ENCODE peak calls at places on chromosomes 16 and 17, in seven cellular contexts. S is PC-3, L is neural progenitor cell, D is GM23338, R is GM23248, Z is hepatocyte, B is MM.1S. V is an unnamed sample. For H3K4me1, the result is how much of the 10 kb centered on the place peaks cover.

GRCh38 chr17:61280338-61280737 is 119.3 kb upstream of the TBX2 start:
- DNase-seq in B (no peak), R (peak), D (no peak), Z (no peak), L (no peak), S (no peak), V (no peak)

GRCh38 chr17:58710948-58711552 is 18.6 kb downstream of the RAD51C start:
- DNase-seq in B (peak), R (peak), Z (peak), D (peak), S (peak), L (peak), V (peak)

GRCh38 chr16:15616475-15616874 is 26.5 kb downstream of the MARF1 start:
- DNase-seq in Z (no peak), R (no peak), D (no peak), L (no peak), S (no peak), B (no peak), V (no peak)

GRCh38 chr16:86031141-86031678 is 132.2 kb downstream of the IRF8 start:
- DNase-seq in R (no peak), Z (no peak), D (peak), L (no peak), B (no peak), S (no peak), V (no peak)

GRCh38 chr17:34598161-34598776 is 18.9 kb downstream of the TMEM132E start:
- DNase-seq in L (peak), R (no peak), D (peak), Z (no peak), B (no peak), S (no peak), V (no peak)

GRCh38 chr17:13600475-13601316 is 1.0 kb downstream of the HS3ST3A1 start:
- DNase-seq in L (peak), Z (peak), S (no peak), B (no peak), R (peak), D (peak), V (no peak)

GRCh38 chr17:8153550-8153956 is 1.3 kb upstream of the PER1 start:
- DNase-seq in L (peak), R (peak), Z (peak), B (no peak), D (peak), S (peak), V (no peak)

GRCh38 chr16:12837756-12838155 is 34.1 kb upstream of the CPPED1 start:
- DNase-seq in L (no peak), Z (no peak), D (no peak), B (no peak), S (no peak), R (no peak), V (no peak)

GRCh38 chr16:4570688-4571321 is 14.7 kb downstream of the C16orf96 start:
- DNase-seq in Z (no peak), S (no peak), R (no peak), B (no peak), D (peak), L (peak), V (no peak)

GRCh38 chr16:9677301-9677653 is 505.0 kb downstream of the GRIN2A start:
- DNase-seq in Z (no peak), R (no peak), D (peak), L (no peak), B (no peak), S (no peak), V (no peak)

GRCh38 chr16:56286819-56287218 is 95.5 kb downstream of the GNAO1 start:
- DNase-seq in B (no peak), Z (no peak), S (no peak), D (no peak), R (peak), L (no peak), V (no peak)

GRCh38 chr17:75950850-75951554 is 10.2 kb upstream of the FBF1 start:
- DNase-seq in R (peak), Z (no peak), D (no peak), L (no peak), S (no peak), B (no peak), V (no peak)

GRCh38 chr17:7834554-7834890 is 505 bp downstream of the KDM6B start:
- DNase-seq in R (peak), S (no peak), B (peak), D (peak), Z (peak), L (no peak), V (no peak)

GRCh38 chr16:67563708-67564468 is 1.6 kb downstream of the CTCF start:
- DNase-seq in B (peak), S (peak), L (peak), Z (peak), D (peak), R (peak), V (peak)

GRCh38 chr16:2974319-2975056 is 5.3 kb downstream of the PAQR4 start:
- DNase-seq in Z (no peak), S (no peak), D (no peak), R (no peak), L (no peak), B (no peak), V (no peak)

GRCh38 chr16:1181715-1182671 is 29.1 kb downstream of the CACNA1H start:
- DNase-seq in B (no peak), S (peak), R (peak), D (no peak), Z (peak), L (peak), V (no peak)

GRCh38 chr17:50803676-50804075 is 31.7 kb upstream of the WFIKKN2 start:
- DNase-seq in D (no peak), L (no peak), B (no peak), S (no peak), R (no peak), Z (no peak), V (no peak)

GRCh38 chr17:40331743-40332641 is 23.0 kb downstream of the RARA start:
- DNase-seq in Z (peak), S (no peak), L (no peak), R (peak), B (no peak), D (no peak), V (no peak)

GRCh38 chr16:4263504-4264436 is 9.1 kb downstream of the TFAP4 start:
- DNase-seq in Z (peak), D (peak), L (peak), R (peak), B (no peak), S (no peak), V (peak)

GRCh38 chr16:54657058-54657708 is 273.5 kb upstream of the IRX5 start:
- DNase-seq in D (peak), Z (peak), R (peak), L (no peak), B (no peak), S (peak), V (no peak)

GRCh38 chr16:89759742-89760366 is 38.5 kb downstream of the ZNF276 start:
- DNase-seq in S (no peak), L (no peak), D (peak), B (no peak), Z (no peak), R (no peak), V (no peak)

GRCh38 chr17:83083368-83084201 is 4.2 kb downstream of the METRNL start:
- DNase-seq in Z (peak), S (peak), D (peak), B (no peak), L (no peak), R (peak), V (no peak)

GRCh38 chr17:67528751-67529436 is 151.8 kb downstream of the PITPNC1 start:
- DNase-seq in B (no peak), L (peak), D (peak), S (peak), Z (peak), R (peak), V (no peak)

GRCh38 chr17:296906-297690 is 55.5 kb downstream of the RPH3AL start:
- DNase-seq in R (no peak), D (no peak), S (no peak), L (no peak), B (no peak), Z (no peak), V (no peak)

GRCh38 chr17:13031718-13032350 is 14.0 kb upstream of the ELAC2 start:
- DNase-seq in L (peak), B (peak), S (peak), D (peak), Z (peak), R (peak), V (peak)

GRCh38 chr17:67069591-67070136 is 25.3 kb downstream of the CACNG1 start:
- DNase-seq in D (no peak), L (no peak), S (no peak), B (no peak), R (no peak), Z (no peak), V (no peak)

GRCh38 chr16:10878644-10879498 is 1.9 kb downstream of the CIITA start:
- DNase-seq in L (peak), R (peak), S (peak), D (peak), B (peak), Z (peak), V (peak)
- TF ChIP-seq EZH2phosphoT487 in L (peak), R (no peak), S (no peak), D (no peak), B (no peak), Z (no peak), V (no peak)

GRCh38 chr17:38604479-38605229 is 1.1 kb downstream of the SRCIN1 start:
- DNase-seq in Z (peak), R (peak), B (peak), D (peak), L (peak), S (no peak), V (peak)
- H3K4me1 ChIP-seq in Z (under half), R (under half), B (under half), D (half or more), L (half or more), S (under half), V (under half)

GRCh38 chr16:87930456-87930855 is 5.9 kb downstream of the CA5A start:
- DNase-seq in L (no peak), Z (no peak), R (peak), D (peak), B (no peak), S (no peak), V (peak)
- TF ChIP-seq EZH2phosphoT487 in L (no peak), Z (no peak), R (no peak), D (no peak), B (no peak), S (no peak), V (no peak)

DNA sequence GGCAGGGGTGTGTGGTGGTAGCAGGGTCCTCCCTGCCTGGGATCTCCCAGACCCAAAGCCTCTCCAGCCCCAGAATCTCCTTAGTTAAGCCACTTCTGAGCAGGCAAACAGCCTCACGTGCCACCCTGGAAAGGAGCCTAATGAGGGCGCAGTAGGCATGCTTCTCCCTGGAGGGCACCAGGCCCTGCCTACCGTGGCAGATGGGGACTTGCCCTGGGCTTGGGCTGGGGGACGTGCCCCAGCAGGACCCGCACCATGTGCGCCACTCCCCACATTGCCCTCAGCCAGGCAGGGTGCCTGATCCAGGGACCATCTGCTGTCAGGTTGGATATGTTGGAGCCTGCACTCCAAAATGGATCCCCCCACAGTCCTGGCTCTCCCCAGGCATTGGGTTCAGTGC is 14.2 kb downstream of the FAM83G start:
- DNase-seq in B (no peak), D (no peak), Z (no peak), R (no peak), S (no peak), L (no peak), V (no peak)
- H3K4me1 ChIP-seq in B (under half), D (under half), Z (under half), R (under half), S (under half), L (under half), V (under half)

GRCh38 chr17:42775534-42776098 is 2.4 kb downstream of the VPS25 start:
- DNase-seq in B (peak), R (peak), D (no peak), Z (no peak), L (no peak), S (no peak), V (no peak)
- TF ChIP-seq EZH2phosphoT487 in B (no peak), R (no peak), D (no peak), Z (no peak), L (no peak), S (no peak), V (no peak)

GRCh38 chr17:42334667-42335066 is 46.4 kb downstream of the STAT5A start:
- DNase-seq in Z (no peak), B (no peak), D (no peak), R (peak), S (no peak), L (no peak), V (no peak)

GRCh38 chr17:42325026-42325425 is 36.7 kb downstream of the STAT5A start:
- DNase-seq in D (no peak), Z (peak), L (no peak), S (no peak), R (peak), B (no peak), V (no peak)

GRCh38 chr17:42333053-42333452 is 44.8 kb downstream of the STAT5A start:
- DNase-seq in L (no peak), R (no peak), D (no peak), B (peak), S (no peak), Z (no peak), V (no peak)

GRCh38 chr17:42323268-42323773 is 35.0 kb downstream of the STAT5A start:
- DNase-seq in R (no peak), Z (no peak), L (no peak), S (no peak), B (no peak), D (no peak), V (no peak)

DNA sequence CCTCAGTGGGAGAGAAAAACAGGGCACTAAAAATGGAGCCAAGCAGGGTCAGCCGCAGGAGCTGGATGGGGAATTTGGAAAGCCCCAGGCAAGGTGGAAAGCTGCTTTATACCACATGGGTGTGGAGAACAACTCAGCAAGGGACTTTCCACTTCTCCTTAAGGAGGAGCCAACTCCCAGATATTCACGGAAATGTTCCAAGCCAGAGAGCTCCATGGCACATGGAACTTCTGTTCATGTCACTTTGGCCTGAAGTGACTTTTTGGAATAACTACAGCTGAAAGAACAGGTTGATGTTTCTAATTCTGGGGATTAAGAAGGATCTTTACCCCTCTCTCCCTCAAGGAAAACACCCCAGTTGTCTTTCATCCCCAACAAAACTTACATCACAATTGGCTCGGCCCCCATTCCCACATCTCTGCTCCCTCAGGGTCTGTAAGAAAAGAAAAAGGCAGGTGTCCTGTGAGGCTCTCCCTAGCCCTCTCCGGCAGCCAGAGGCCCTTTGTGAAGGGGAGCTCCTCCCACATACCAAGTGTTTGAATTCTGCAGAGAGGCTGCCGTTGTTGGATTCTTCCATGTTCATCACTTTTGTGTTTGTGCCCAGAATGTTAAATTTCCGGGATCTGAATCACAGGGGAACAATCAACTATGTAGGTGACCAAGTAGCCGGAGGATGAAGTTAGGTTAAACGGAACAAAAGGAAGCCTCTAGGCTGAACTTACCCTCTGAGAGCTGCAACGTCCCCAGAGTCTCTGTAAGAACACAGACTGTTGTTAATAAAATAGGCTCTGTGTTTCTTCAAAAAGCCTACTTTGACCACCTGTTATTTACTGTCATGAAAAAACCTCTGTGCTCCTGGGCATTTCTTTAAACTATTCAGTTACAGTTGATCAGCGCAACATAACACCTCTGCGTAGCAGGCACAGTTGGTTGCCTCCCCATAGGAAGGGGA is 41.0 kb downstream of the STAT5A start:
- DNase-seq in S (no peak), R (peak), L (peak), Z (no peak), D (peak), B (no peak), V (no peak)
- H3K4me1 ChIP-seq in S (under half), R (under half), L (under half), Z (under half), D (under half), B (under half), V (under half)

GRCh38 chr16:73056911-73057310 is 9.0 kb upstream of the ZFHX3 start:
- DNase-seq in S (peak), L (no peak), Z (peak), B (no peak), D (peak), R (no peak), V (no peak)
- TF ChIP-seq EZH2phosphoT487 in S (no peak), L (no peak), Z (no peak), B (no peak), D (no peak), R (no peak), V (no peak)

DNA sequence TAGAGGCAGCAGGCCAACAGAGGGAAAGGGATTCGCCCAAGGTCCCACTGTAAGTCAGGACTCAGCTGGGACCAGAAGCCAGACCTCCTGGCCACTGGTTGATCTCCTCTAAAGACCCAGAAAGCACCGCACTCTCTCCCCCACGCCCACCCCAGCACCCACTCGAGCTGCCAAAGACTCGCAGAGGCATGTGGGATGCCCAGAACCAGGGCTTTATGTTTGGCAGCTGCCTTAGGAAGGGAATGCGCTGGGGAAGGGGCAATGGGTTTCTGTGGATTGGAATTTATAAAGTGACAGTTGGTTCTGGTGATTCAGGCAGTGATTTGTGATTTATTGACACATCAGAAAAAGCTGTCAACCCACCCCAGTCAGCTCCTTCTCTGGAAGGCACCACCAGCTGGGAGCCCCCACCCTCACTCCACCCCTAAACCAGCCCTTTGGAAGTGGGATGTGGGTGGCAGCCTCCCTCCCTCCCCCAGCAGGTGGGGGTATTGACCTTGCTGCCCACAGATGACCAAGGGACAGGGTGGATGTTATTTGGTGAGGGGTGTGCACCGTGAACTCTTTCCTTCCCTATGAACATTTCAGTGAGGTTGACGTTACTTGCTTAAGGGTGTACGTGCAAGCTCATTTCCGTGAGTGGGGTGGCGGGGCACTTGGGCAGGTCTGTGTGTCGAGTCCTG is 76.6 kb upstream of the DNAJA2 start:
- DNase-seq in S (no peak), D (no peak), L (no peak), Z (no peak), R (no peak), B (no peak), V (no peak)
- H3K4me1 ChIP-seq in S (under half), D (under half), L (under half), Z (under half), R (under half), B (under half), V (under half)

GRCh38 chr16:57479422-57480126 is 6.7 kb downstream of the DOK4 start:
- DNase-seq in B (no peak), Z (peak), L (peak), D (peak), R (peak), S (no peak), V (no peak)

GRCh38 chr16:57479043-57479421 is 7.3 kb downstream of the DOK4 start:
- DNase-seq in B (no peak), D (no peak), S (no peak), R (peak), Z (no peak), L (no peak), V (no peak)

GRCh38 chr16:57481421-57481820 is 4.9 kb downstream of the DOK4 start:
- DNase-seq in R (no peak), Z (no peak), L (no peak), D (no peak), B (no peak), S (no peak), V (no peak)

GRCh38 chr16:57480127-57480753 is 6.1 kb downstream of the DOK4 start:
- DNase-seq in S (no peak), D (no peak), Z (peak), L (no peak), R (peak), B (no peak), V (no peak)

DNA sequence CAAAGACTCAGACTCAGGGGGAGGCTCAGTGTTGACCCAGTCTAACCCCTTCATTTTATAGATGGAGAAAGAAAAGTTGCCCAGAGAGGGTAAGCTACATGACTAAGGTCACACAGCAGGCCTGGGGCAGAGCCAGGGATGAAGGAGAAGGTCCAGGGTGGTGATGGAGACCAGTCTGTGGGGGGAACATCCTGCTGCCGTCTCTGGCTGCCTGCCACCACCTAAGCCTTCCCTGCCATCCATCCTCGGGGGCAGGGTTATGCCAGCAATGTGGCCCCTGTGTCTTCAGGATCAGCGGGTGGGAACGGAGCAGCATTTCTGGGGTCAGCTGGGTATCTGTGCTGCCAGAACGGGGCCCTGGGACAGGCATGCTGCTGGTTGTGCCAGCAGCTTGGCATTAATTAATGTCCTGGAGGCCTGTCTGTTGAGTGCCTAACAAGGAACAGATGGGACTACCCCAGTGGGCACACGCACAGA is 5.5 kb downstream of the DOK4 start:
- DNase-seq in R (no peak), B (no peak), S (no peak), D (no peak), Z (no peak), L (no peak), V (no peak)
- TF ChIP-seq EZH2phosphoT487 in R (no peak), B (no peak), S (no peak), D (no peak), Z (no peak), L (no peak), V (no peak)

V was measured in OCI-LY7.